ENCODE peak calls at places on chromosomes 4 and X, in four cellular contexts. One of them, this sample, is unnamed.
A peak's percentile ranks its signal among the peaks of the same experiment; 100 is the strongest.

GRCh38 chr4:188992706-188993105 is 853.5 kb downstream of the TRIML1 start:
- DNase-seq in MCF 10A: no peak
- DNase-seq in suprapubic skin: no peak
- DNase-seq in progenitor cell of endocrine pancreas: no peak
- DNase-seq in this sample: no peak

GRCh38 chr4:88697588-88698329 is at the start of gene NAP1L5:
- DNase-seq in MCF 10A: no peak
- DNase-seq in suprapubic skin: peak; percentile 78
- DNase-seq in progenitor cell of endocrine pancreas: peak; percentile 17
- DNase-seq in this sample: peak; percentile 55

GRCh38 chr4:182286936-182287335 is 43.7 kb downstream of the TENM3 start:
- DNase-seq in MCF 10A: no peak
- DNase-seq in suprapubic skin: no peak
- DNase-seq in progenitor cell of endocrine pancreas: no peak
- DNase-seq in this sample: no peak

GRCh38 chr4:176319704-176320339 is at the start of gene SPCS3:
- DNase-seq in MCF 10A: peak; percentile 96
- DNase-seq in suprapubic skin: peak; percentile 96
- DNase-seq in progenitor cell of endocrine pancreas: peak; percentile 89
- DNase-seq in this sample: peak; percentile 96

GRCh38 chr4:1084796-1085403 is 28.5 kb downstream of the RNF212 start:
- DNase-seq in MCF 10A: no peak
- DNase-seq in suprapubic skin: no peak
- DNase-seq in progenitor cell of endocrine pancreas: no peak
- DNase-seq in this sample: no peak

GRCh38 chrX:44400588-44400987 is 57.1 kb upstream of the EFHC2 start:
- DNase-seq in MCF 10A: peak; percentile 90
- DNase-seq in suprapubic skin: no peak
- DNase-seq in progenitor cell of endocrine pancreas: no peak
- DNase-seq in this sample: no peak

GRCh38 chr4:42655921-42656735 is 777 bp downstream of the ATP8A1 start:
- DNase-seq in MCF 10A: no peak
- DNase-seq in suprapubic skin: peak; percentile 71
- DNase-seq in progenitor cell of endocrine pancreas: peak; percentile 38
- DNase-seq in this sample: peak; percentile 57

GRCh38 chrX:129980043-129980442 is 2.4 kb upstream of the BCORL1 start:
- DNase-seq in MCF 10A: no peak
- DNase-seq in suprapubic skin: peak; percentile 67
- DNase-seq in progenitor cell of endocrine pancreas: peak; percentile 15
- DNase-seq in this sample: peak; percentile 20

GRCh38 chrX:119647552-119648420 is 41.6 kb upstream of the NKRF start:
- DNase-seq in MCF 10A: no peak
- DNase-seq in suprapubic skin: no peak
- DNase-seq in progenitor cell of endocrine pancreas: no peak
- DNase-seq in this sample: no peak

GRCh38 chrX:131677655-131678628 is 134.1 kb downstream of the OR13H1 start:
- DNase-seq in MCF 10A: peak; percentile 58
- DNase-seq in suprapubic skin: no peak
- DNase-seq in progenitor cell of endocrine pancreas: peak; percentile 56
- DNase-seq in this sample: peak; percentile 15

GRCh38 chr4:98232202-98232601 is 29.0 kb upstream of the RAP1GDS1 start:
- DNase-seq in MCF 10A: peak; percentile 35
- DNase-seq in suprapubic skin: no peak
- DNase-seq in progenitor cell of endocrine pancreas: no peak
- DNase-seq in this sample: no peak

GRCh38 chr4:159366966-159367365 is 264.1 kb downstream of the RAPGEF2 start:
- DNase-seq in MCF 10A: peak; percentile 13
- DNase-seq in suprapubic skin: no peak
- DNase-seq in progenitor cell of endocrine pancreas: no peak
- DNase-seq in this sample: no peak

GRCh38 chr4:72779256-72779655 is 210.2 kb upstream of the ADAMTS3 start:
- DNase-seq in MCF 10A: peak; percentile 31
- DNase-seq in suprapubic skin: no peak
- DNase-seq in progenitor cell of endocrine pancreas: no peak
- DNase-seq in this sample: no peak

GRCh38 chr4:169492436-169493163 is 119.8 kb downstream of the NEK1 start:
- DNase-seq in MCF 10A: peak; percentile 61
- DNase-seq in suprapubic skin: no peak
- DNase-seq in progenitor cell of endocrine pancreas: no peak
- DNase-seq in this sample: no peak

GRCh38 chr4:75995727-75996126 is 5.0 kb upstream of the SDAD1 start:
- DNase-seq in MCF 10A: peak; percentile 66
- DNase-seq in suprapubic skin: no peak
- DNase-seq in progenitor cell of endocrine pancreas: no peak
- DNase-seq in this sample: no peak

GRCh38 chr4:119653990-119654389 is 25.4 kb upstream of the PDE5A start:
- DNase-seq in MCF 10A: no peak
- DNase-seq in suprapubic skin: no peak
- DNase-seq in progenitor cell of endocrine pancreas: no peak
- DNase-seq in this sample: no peak

GRCh38 chr4:88629826-88630225 is 37.5 kb downstream of the HERC3 start:
- DNase-seq in MCF 10A: no peak
- DNase-seq in suprapubic skin: no peak
- DNase-seq in progenitor cell of endocrine pancreas: no peak
- DNase-seq in this sample: no peak

GRCh38 chr4:575281-576141 is 584 bp downstream of the TMEM271 start:
- DNase-seq in MCF 10A: no peak
- DNase-seq in suprapubic skin: no peak
- DNase-seq in progenitor cell of endocrine pancreas: peak; percentile 65
- DNase-seq in this sample: no peak

GRCh38 chr4:52966781-52967180 is 104.7 kb downstream of the RASL11B start:
- DNase-seq in MCF 10A: no peak
- DNase-seq in suprapubic skin: no peak
- DNase-seq in progenitor cell of endocrine pancreas: no peak
- DNase-seq in this sample: no peak

GRCh38 chr4:138775890-138776289 is 239.7 kb upstream of the NOCT start:
- DNase-seq in MCF 10A: no peak
- DNase-seq in suprapubic skin: no peak
- DNase-seq in progenitor cell of endocrine pancreas: no peak
- DNase-seq in this sample: no peak

GRCh38 chrX:38045697-38046096 is 39.3 kb downstream of the SYTL5 start:
- DNase-seq in MCF 10A: no peak
- DNase-seq in suprapubic skin: no peak
- DNase-seq in progenitor cell of endocrine pancreas: no peak
- DNase-seq in this sample: no peak

GRCh38 chr4:38075370-38076152 is 115.4 kb downstream of the PTTG2 start:
- DNase-seq in MCF 10A: peak; percentile 75
- DNase-seq in suprapubic skin: no peak
- DNase-seq in progenitor cell of endocrine pancreas: no peak
- DNase-seq in this sample: no peak

GRCh38 chr4:13452927-13453579 is 31.1 kb downstream of the RAB28 start:
- DNase-seq in MCF 10A: no peak
- DNase-seq in suprapubic skin: no peak
- DNase-seq in progenitor cell of endocrine pancreas: no peak
- DNase-seq in this sample: no peak

GRCh38 chr4:141238196-141238595 is 17.5 kb downstream of the ZNF330 start:
- DNase-seq in MCF 10A: no peak
- DNase-seq in suprapubic skin: no peak
- DNase-seq in progenitor cell of endocrine pancreas: no peak
- DNase-seq in this sample: no peak

GRCh38 chr4:119189638-119190037 is 22.9 kb upstream of the USP53 start:
- DNase-seq in MCF 10A: peak; percentile 11
- DNase-seq in suprapubic skin: no peak
- DNase-seq in progenitor cell of endocrine pancreas: no peak
- DNase-seq in this sample: no peak

GRCh38 chrX:142095816-142096215 is 109.3 kb downstream of the MAGEC2 start:
- DNase-seq in MCF 10A: no peak
- DNase-seq in suprapubic skin: no peak
- DNase-seq in progenitor cell of endocrine pancreas: no peak
- DNase-seq in this sample: no peak

GRCh38 chrX:17860179-17860780 is 818 bp downstream of the RAI2 start:
- DNase-seq in MCF 10A: no peak
- DNase-seq in suprapubic skin: no peak
- DNase-seq in progenitor cell of endocrine pancreas: no peak
- DNase-seq in this sample: no peak

GRCh38 chr4:99300934-99301333 is 10.1 kb upstream of the ADH1A start:
- DNase-seq in MCF 10A: peak; percentile 94
- DNase-seq in suprapubic skin: peak; percentile 89
- DNase-seq in progenitor cell of endocrine pancreas: no peak
- DNase-seq in this sample: no peak

GRCh38 chr4:156293657-156294297 is 340.1 kb upstream of the CTSO start:
- DNase-seq in MCF 10A: peak; percentile 63
- DNase-seq in suprapubic skin: no peak
- DNase-seq in progenitor cell of endocrine pancreas: no peak
- DNase-seq in this sample: no peak

GRCh38 chr4:1764670-1765069 is 28.4 kb upstream of the FGFR3 start:
- DNase-seq in MCF 10A: no peak
- DNase-seq in suprapubic skin: no peak
- DNase-seq in progenitor cell of endocrine pancreas: no peak
- DNase-seq in this sample: no peak

GRCh38 chr4:4677825-4678522 is 136.1 kb upstream of the STX18 start:
- DNase-seq in MCF 10A: no peak
- DNase-seq in suprapubic skin: no peak
- DNase-seq in progenitor cell of endocrine pancreas: no peak
- DNase-seq in this sample: no peak

GRCh38 chrX:146477341-146477740 is 332.2 kb upstream of the CXorf51B start:
- DNase-seq in MCF 10A: no peak
- DNase-seq in suprapubic skin: no peak
- DNase-seq in progenitor cell of endocrine pancreas: no peak
- DNase-seq in this sample: no peak

GRCh38 chrX:146481735-146482134 is 327.8 kb upstream of the CXorf51B start:
- DNase-seq in MCF 10A: peak; percentile 3
- DNase-seq in suprapubic skin: no peak
- DNase-seq in progenitor cell of endocrine pancreas: no peak
- DNase-seq in this sample: no peak
- TF ChIP-seq CTCF in MCF 10A: no peak
- TF ChIP-seq CTCF in suprapubic skin: no peak
- TF ChIP-seq CTCF in progenitor cell of endocrine pancreas: no peak
- TF ChIP-seq CTCF in this sample: no peak

GRCh38 chr4:48947731-48948130 is 38.3 kb upstream of the CWH43 start:
- DNase-seq in MCF 10A: no peak
- DNase-seq in suprapubic skin: no peak
- DNase-seq in progenitor cell of endocrine pancreas: no peak
- DNase-seq in this sample: no peak
- TF ChIP-seq CTCF in MCF 10A: no peak
- TF ChIP-seq CTCF in suprapubic skin: no peak
- TF ChIP-seq CTCF in progenitor cell of endocrine pancreas: no peak
- TF ChIP-seq CTCF in this sample: no peak

GRCh38 chr4:32136081-32136787 is 1416.1 kb downstream of the PCDH7 start:
- DNase-seq in MCF 10A: peak; percentile 76
- DNase-seq in suprapubic skin: no peak
- DNase-seq in progenitor cell of endocrine pancreas: no peak
- DNase-seq in this sample: no peak
- TF ChIP-seq CTCF in MCF 10A: no peak
- TF ChIP-seq CTCF in suprapubic skin: no peak
- TF ChIP-seq CTCF in progenitor cell of endocrine pancreas: no peak
- TF ChIP-seq CTCF in this sample: no peak

DNA sequence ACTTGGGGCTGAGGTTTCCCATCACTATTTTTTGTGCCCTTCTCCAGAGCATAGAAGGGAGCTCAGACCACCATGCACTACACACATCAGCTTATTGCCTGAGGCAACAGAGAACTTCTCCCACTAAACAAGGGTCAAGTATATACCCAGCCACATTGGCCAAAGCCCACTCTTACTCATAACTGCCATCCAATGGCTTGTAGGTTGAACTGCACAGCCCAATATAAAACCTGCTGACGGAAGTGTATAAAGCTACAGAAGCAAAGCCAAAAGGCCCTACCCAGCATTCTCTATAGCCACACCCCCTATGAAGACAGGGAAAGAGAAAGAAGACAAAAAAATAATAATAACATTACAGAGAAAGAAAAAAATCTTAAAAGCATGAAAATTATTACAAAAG is 139.7 kb downstream of the LRBA start:
- DNase-seq in MCF 10A: no peak
- DNase-seq in suprapubic skin: no peak
- DNase-seq in progenitor cell of endocrine pancreas: no peak
- DNase-seq in this sample: no peak
- TF ChIP-seq CTCF in MCF 10A: no peak
- TF ChIP-seq CTCF in suprapubic skin: no peak
- TF ChIP-seq CTCF in progenitor cell of endocrine pancreas: no peak
- TF ChIP-seq CTCF in this sample: no peak